ENCODE peak calls at places on chromosomes 12 and 14, in five cellular contexts. U, J, N, B and R are unnamed samples.

GRCh38 chr14:94349276-94349675 is 26.1 kb upstream of the SERPINA6 start:
- DNase-seq in B (no peak), U (no peak), N (no peak), J (no peak), R (no peak)

GRCh38 chr12:15227004-15227679 is 5.9 kb upstream of the RERG start:
- DNase-seq in U (no peak), J (no peak), B (peak; percentile 52), N (peak; percentile 3), R (no peak)

GRCh38 chr12:19402743-19403400 is 36.4 kb upstream of the AEBP2 start:
- DNase-seq in B (no peak), U (peak; percentile 6), N (no peak), J (no peak), R (no peak)

GRCh38 chr12:32533971-32534590 is 134.7 kb downstream of the FGD4 start:
- DNase-seq in J (no peak), N (no peak), U (peak; percentile 52), B (peak; percentile 34), R (peak; percentile 98)

GRCh38 chr12:74441872-74442271 is 95.8 kb upstream of the ATXN7L3B start:
- DNase-seq in B (no peak), N (no peak), U (no peak), J (no peak), R (no peak)

GRCh38 chr14:59918824-59919581 is 941 bp upstream of the LRRC9 start:
- DNase-seq in B (no peak), N (peak; percentile 29), U (no peak), J (no peak), R (no peak)

GRCh38 chr14:45249847-45250575 is 3.0 kb downstream of the MIS18BP1 start:
- DNase-seq in U (no peak), B (peak; percentile 29), J (no peak), N (no peak), R (peak; percentile 39)

GRCh38 chr12:57864811-57865751 is 18.6 kb upstream of the CTDSP2 start:
- DNase-seq in J (peak; percentile 12), N (peak; percentile 72), U (peak; percentile 69), B (peak; percentile 86), R (peak; percentile 38)

GRCh38 chr12:20527396-20528154 is 159.2 kb downstream of the PDE3A start:
- DNase-seq in U (no peak), J (no peak), N (no peak), B (no peak), R (no peak)

GRCh38 chr12:1056390-1056789 is 65.4 kb downstream of the ERC1 start:
- DNase-seq in J (no peak), U (no peak), N (no peak), B (no peak), R (no peak)

GRCh38 chr12:124556896-124557501 is 10.4 kb downstream of the NCOR2 start:
- DNase-seq in U (no peak), N (no peak), B (no peak), J (no peak), R (no peak)

GRCh38 chr12:121799175-121799841 is 4.5 kb upstream of the SETD1B start:
- DNase-seq in J (peak; percentile 58), U (peak; percentile 42), B (peak; percentile 81), N (peak; percentile 58), R (no peak)

GRCh38 chr12:546920-547845 is 87.4 kb downstream of the B4GALNT3 start:
- DNase-seq in U (no peak), J (peak; percentile 47), N (peak; percentile 78), B (peak; percentile 33), R (no peak)

GRCh38 chr14:101626331-101626730 is 65.0 kb downstream of the DIO3 start:
- DNase-seq in N (no peak), J (no peak), B (no peak), U (no peak), R (no peak)

GRCh38 chr12:52247622-52248540 is 14.8 kb downstream of the KRT7 start:
- DNase-seq in U (no peak), B (no peak), J (no peak), N (no peak), R (no peak)

GRCh38 chr14:89340200-89340667 is 76.8 kb downstream of the FOXN3 start:
- DNase-seq in U (no peak), J (no peak), B (peak; percentile 55), N (no peak), R (peak; percentile 26)

GRCh38 chr12:111313833-111314259 is 55.0 kb downstream of the PHETA1 start:
- DNase-seq in J (peak; percentile 35), U (no peak), N (peak; percentile 61), B (peak; percentile 37), R (peak; percentile 6)

GRCh38 chr14:27672047-27672446 is 1074.2 kb upstream of the NOVA1 start:
- DNase-seq in N (no peak), J (no peak), B (no peak), U (no peak), R (no peak)

GRCh38 chr12:56198836-56199235 is 9.6 kb upstream of the SMARCC2 start:
- DNase-seq in B (no peak), N (no peak), U (no peak), J (no peak), R (no peak)

GRCh38 chr14:74140374-74140850 is 55.7 kb downstream of the LIN52 start:
- DNase-seq in J (no peak), N (no peak), B (no peak), U (peak; percentile 4), R (no peak)

GRCh38 chr14:72929316-72930080 is 3.2 kb downstream of the DCAF4 start:
- DNase-seq in J (no peak), U (no peak), B (no peak), N (no peak), R (no peak)

GRCh38 chr14:24145700-24146621 is at the start of gene PSME2:
- DNase-seq in B (no peak), N (no peak), U (no peak), J (no peak), R (no peak)

GRCh38 chr12:126668538-126668937 is 1598.4 kb upstream of the TMEM132C start:
- DNase-seq in J (no peak), B (no peak), N (no peak), U (no peak), R (peak; percentile 98)

GRCh38 chr14:76584271-76584702 is 177.0 kb upstream of the VASH1 start:
- DNase-seq in J (no peak), B (peak; percentile 17), U (no peak), N (no peak), R (no peak)

GRCh38 chr14:51869426-51870113 is 9.2 kb downstream of the GNG2 start:
- DNase-seq in U (no peak), B (no peak), N (peak; percentile 53), J (no peak), R (no peak)